ENCODE peak calls at places on chromosomes 5 and 9, in five cellular contexts. B, Z, Y, P and F are unnamed samples.

GRCh38 chr5:53974021-53974420 is 336.4 kb downstream of the ARL15 start:
- DNase-seq in B (no peak), Z (no peak), Y (no peak), P (no peak), F (no peak)

GRCh38 chr5:56508249-56508648 is 275.1 kb upstream of the ANKRD55 start:
- DNase-seq in B (no peak), Z (no peak), Y (no peak), P (no peak), F (no peak)

GRCh38 chr9:27489087-27489876 is 34.8 kb upstream of the IFNK start:
- DNase-seq in B (no peak), Z (no peak), Y (no peak), P (peak; percentile 9), F (no peak)

GRCh38 chr5:59367791-59368394 is 525.6 kb downstream of the PDE4D start:
- DNase-seq in B (peak; percentile 62), Z (peak; percentile 35), Y (peak; percentile 21), P (peak; percentile 57), F (no peak)

GRCh38 chr5:104223885-104224773 is 661.5 kb upstream of the NUDT12 start:
- DNase-seq in B (no peak), Z (no peak), Y (no peak), P (no peak), F (no peak)

GRCh38 chr9:24602687-24603352 is 57.1 kb upstream of the IZUMO3 start:
- DNase-seq in B (no peak), Z (no peak), Y (no peak), P (no peak), F (no peak)

GRCh38 chr9:137028281-137029057 is 432 bp upstream of the ABCA2 start:
- DNase-seq in B (no peak), Z (peak; percentile 44), Y (peak; percentile 50), P (peak; percentile 67), F (no peak)

GRCh38 chr5:179265529-179266290 is 79.6 kb downstream of the ADAMTS2 start:
- DNase-seq in B (peak; percentile 94), Z (peak; percentile 24), Y (no peak), P (no peak), F (no peak)

GRCh38 chr5:142426129-142426641 is 101.4 kb upstream of the SPRY4 start:
- DNase-seq in B (no peak), Z (peak; percentile 25), Y (no peak), P (peak; percentile 60), F (no peak)

GRCh38 chr9:133558191-133559126 is 24.0 kb downstream of the ADAMTSL2 start:
- DNase-seq in B (no peak), Z (no peak), Y (no peak), P (no peak), F (no peak)

GRCh38 chr5:124057161-124057814 is 545.3 kb downstream of the CSNK1G3 start:
- DNase-seq in B (peak; percentile 55), Z (peak; percentile 82), Y (no peak), P (peak; percentile 14), F (no peak)

GRCh38 chr9:113497051-113497450 is 33.5 kb downstream of the RGS3 start:
- DNase-seq in B (no peak), Z (no peak), Y (no peak), P (no peak), F (no peak)

GRCh38 chr9:2210201-2210600 is 195.1 kb downstream of the SMARCA2 start:
- DNase-seq in B (no peak), Z (no peak), Y (no peak), P (no peak), F (no peak)

GRCh38 chr9:75953218-75953617 is 62.7 kb downstream of the PCSK5 start:
- DNase-seq in B (no peak), Z (no peak), Y (no peak), P (no peak), F (no peak)

GRCh38 chr9:77892171-77892570 is 139.4 kb downstream of the GNAQ start:
- DNase-seq in B (no peak), Z (no peak), Y (no peak), P (no peak), F (no peak)

GRCh38 chr5:177098103-177098771 is 11.5 kb downstream of the FGFR4 start:
- DNase-seq in B (no peak), Z (no peak), Y (no peak), P (no peak), F (no peak)

GRCh38 chr9:92986175-92987110 is 39.1 kb downstream of the FGD3 start:
- DNase-seq in B (no peak), Z (peak; percentile 24), Y (peak; percentile 37), P (peak; percentile 29), F (no peak)

GRCh38 chr5:36374275-36374862 is 72.7 kb upstream of the RANBP3L start:
- DNase-seq in B (no peak), Z (no peak), Y (no peak), P (no peak), F (no peak)

GRCh38 chr5:7886849-7887460 is 18.0 kb downstream of the MTRR start:
- DNase-seq in B (no peak), Z (peak; percentile 10), Y (no peak), P (no peak), F (no peak)

GRCh38 chr5:141940695-141941271 is 17.1 kb downstream of the DELE1 start:
- DNase-seq in B (no peak), Z (no peak), Y (no peak), P (no peak), F (no peak)

GRCh38 chr5:180813418-180813817 is 10.8 kb upstream of the MGAT1 start:
- DNase-seq in B (no peak), Z (no peak), Y (no peak), P (no peak), F (no peak)

GRCh38 chr9:72843525-72844439 is 109.1 kb downstream of the ALDH1A1 start:
- DNase-seq in B (no peak), Z (no peak), Y (no peak), P (no peak), F (no peak)

GRCh38 chr5:111830333-111830732 is 73.3 kb upstream of the NREP start:
- DNase-seq in B (no peak), Z (no peak), Y (no peak), P (no peak), F (no peak)